ENCODE peak calls at places on chromosome 15, in nine cellular contexts. W is mesothelial cell of epicardium, N is AG10803, S is MCF 10A, H is astrocyte of the spinal cord, Z is lower lobe of right lung, G is AG09309, E is fibroblast of the aortic adventitia, L is chondrocyte. P is an unnamed sample.

GRCh38 chr15:39273805-39274411 is 307.0 kb upstream of the THBS1 start:
- DNase-seq in E (peak), S (peak), Z (no peak), H (peak), N (no peak), G (no peak), W (no peak), L (no peak), P (no peak)

GRCh38 chr15:57591822-57592367 is at the start of gene MYZAP:
- DNase-seq in E (no peak), N (no peak), W (peak), G (no peak), S (peak), L (no peak), H (no peak), Z (peak), P (no peak)

GRCh38 chr15:98923159-98923558 is 84.4 kb downstream of the PGPEP1L start:
- DNase-seq in L (no peak), Z (no peak), H (no peak), S (no peak), E (no peak), W (no peak), N (no peak), G (no peak), P (no peak)

GRCh38 chr15:59976480-59976879 is 27.6 kb upstream of the FOXB1 start:
- DNase-seq in W (no peak), L (no peak), N (no peak), G (no peak), H (no peak), E (no peak), Z (no peak), S (no peak), P (no peak)

GRCh38 chr15:85178366-85178765 is 196.7 kb downstream of the PDE8A start:
- DNase-seq in W (no peak), Z (no peak), H (no peak), E (no peak), N (no peak), S (no peak), L (no peak), G (no peak), P (no peak)

GRCh38 chr15:31230630-31231485 is 95.8 kb upstream of the KLF13 start:
- DNase-seq in S (no peak), W (no peak), E (no peak), H (no peak), G (no peak), N (no peak), Z (no peak), L (no peak), P (no peak)

GRCh38 chr15:44694416-44694815 is 16.7 kb downstream of the PATL2 start:
- DNase-seq in Z (no peak), N (peak), G (no peak), S (no peak), E (no peak), W (no peak), L (no peak), H (no peak), P (peak)

GRCh38 chr15:53658827-53659226 is 100.6 kb downstream of the WDR72 start:
- DNase-seq in E (no peak), N (no peak), H (peak), Z (no peak), G (no peak), L (no peak), S (no peak), W (no peak), P (no peak)

GRCh38 chr15:98442379-98442833 is 205.9 kb upstream of the IGF1R start:
- DNase-seq in S (peak), Z (no peak), W (peak), E (peak), G (peak), N (peak), H (peak), L (no peak), P (peak)

GRCh38 chr15:51706347-51706746 is 25.0 kb downstream of the SCG3 start:
- DNase-seq in Z (no peak), L (no peak), E (peak), S (no peak), H (no peak), W (no peak), N (peak), G (no peak), P (no peak)

GRCh38 chr15:32877620-32878019 is 159.8 kb downstream of the GREM1 start:
- DNase-seq in W (no peak), L (no peak), G (no peak), S (no peak), N (no peak), H (no peak), Z (no peak), E (peak), P (peak)

GRCh38 chr15:61680260-61681037 is 379.8 kb downstream of the VPS13C start:
- DNase-seq in W (no peak), Z (no peak), N (no peak), E (no peak), L (no peak), G (no peak), S (no peak), H (no peak), P (no peak)

GRCh38 chr15:49847937-49848823 is 227.3 kb downstream of the DTWD1 start:
- DNase-seq in E (peak), Z (no peak), H (peak), S (peak), W (no peak), G (peak), L (no peak), N (peak), P (peak)

GRCh38 chr15:68341851-68342336 is 64.3 kb downstream of the FEM1B start:
- DNase-seq in Z (no peak), H (peak), L (peak), N (no peak), S (no peak), E (peak), G (no peak), W (no peak), P (no peak)

GRCh38 chr15:74314897-74315438 is 52.5 kb downstream of the CYP11A1 start:
- DNase-seq in Z (no peak), S (no peak), G (no peak), N (no peak), W (no peak), H (peak), L (no peak), E (peak), P (no peak)

DNA sequence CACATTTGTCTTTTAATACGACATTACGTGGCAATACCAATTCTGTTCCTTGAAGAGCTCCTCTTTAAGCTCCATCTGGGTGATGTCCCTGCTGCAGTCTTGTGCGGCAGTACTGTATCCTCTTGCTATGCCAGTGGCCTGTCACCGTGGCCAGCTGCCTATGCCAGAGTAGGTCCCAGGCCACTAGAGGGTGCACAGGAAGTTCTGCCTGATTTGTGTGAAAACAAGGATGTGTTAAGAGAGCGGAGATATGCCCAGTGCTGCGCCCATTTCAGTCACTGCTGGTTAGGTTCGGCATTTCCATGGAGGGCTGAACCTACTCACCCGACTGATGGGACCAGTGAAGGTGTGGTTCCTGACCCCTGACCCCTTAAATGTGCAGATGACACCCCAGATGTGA is 25.2 kb downstream of the NIPA1 start:
- DNase-seq in E (no peak), W (no peak), S (peak), H (no peak), L (no peak), Z (no peak), N (peak), G (no peak), P (no peak)
- TF ChIP-seq CTCF in E (no peak), W (no peak), S (no peak), H (no peak), L (peak), Z (peak), N (peak), G (peak), P (peak)

GRCh38 chr15:36208868-36209582 is 370.4 kb upstream of the CDIN1 start:
- DNase-seq in N (peak), S (no peak), L (no peak), Z (no peak), G (no peak), H (peak), W (no peak), E (peak), P (peak)
- TF ChIP-seq CTCF in N (peak), S (no peak), L (peak), Z (no peak), G (peak), H (peak), W (no peak), E (peak), P (peak)

DNA sequence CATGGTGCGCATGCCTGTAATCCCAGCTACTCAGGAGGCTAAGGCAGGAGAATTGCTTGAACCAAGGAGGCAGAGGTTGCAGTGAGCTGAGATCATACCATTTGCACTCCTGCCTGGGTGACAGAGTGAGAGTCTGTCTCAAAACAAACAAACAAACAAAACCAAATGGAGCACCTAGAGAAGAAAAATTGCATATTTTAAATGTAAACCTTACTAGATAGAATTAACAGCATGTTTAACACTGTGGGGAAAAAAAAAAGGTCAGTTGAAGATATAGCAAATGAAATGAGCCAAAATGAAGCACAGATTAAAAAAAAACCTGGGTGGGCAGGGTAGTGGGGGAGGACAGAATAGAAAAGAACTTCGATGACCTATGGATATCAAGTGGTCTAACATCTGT is 7.3 kb downstream of the PPP1R14D start:
- DNase-seq in L (no peak), Z (no peak), E (no peak), H (no peak), N (no peak), S (no peak), G (no peak), W (no peak), P (no peak)
- TF ChIP-seq CTCF in L (no peak), Z (no peak), E (no peak), H (no peak), N (no peak), S (no peak), G (no peak), W (no peak), P (no peak)

GRCh38 chr15:25239471-25240345 is 199.1 kb downstream of the UBE3A start:
- DNase-seq in H (no peak), N (no peak), L (peak), E (no peak), S (no peak), G (no peak), W (no peak), Z (peak), P (no peak)

GRCh38 chr15:25236861-25237155 is 202.0 kb downstream of the UBE3A start:
- DNase-seq in L (peak), W (no peak), G (no peak), H (no peak), S (no peak), E (no peak), Z (peak), N (no peak), P (no peak)

GRCh38 chr15:25238716-25239470 is 199.9 kb downstream of the UBE3A start:
- DNase-seq in S (no peak), N (no peak), H (no peak), Z (peak), L (peak), G (no peak), W (no peak), E (no peak), P (no peak)

GRCh38 chr15:25237291-25237978 is 201.4 kb downstream of the UBE3A start:
- DNase-seq in G (no peak), W (no peak), L (peak), S (no peak), E (no peak), H (no peak), N (no peak), Z (peak), P (no peak)

DNA sequence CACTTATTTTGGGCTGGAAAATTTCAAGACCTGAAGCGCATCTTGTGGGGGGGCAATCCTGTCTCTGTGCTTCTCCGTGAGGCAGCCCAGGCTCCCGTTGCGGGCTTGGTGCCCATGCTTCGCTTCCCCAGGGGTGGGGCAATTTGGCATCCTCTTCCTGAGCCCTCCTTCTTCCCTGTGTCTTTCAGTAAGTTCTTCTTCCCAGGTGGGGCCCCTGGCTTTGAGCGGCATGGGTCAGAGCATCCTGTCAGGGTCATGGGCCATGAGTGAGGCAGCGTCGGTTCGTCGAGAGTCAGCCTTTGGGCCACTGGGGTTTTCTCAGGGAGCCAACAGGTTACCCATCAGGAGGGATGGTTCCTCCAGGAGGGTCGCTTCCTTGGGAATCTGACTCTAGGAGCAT is 200.7 kb downstream of the UBE3A start:
- DNase-seq in E (no peak), W (no peak), N (no peak), S (no peak), Z (peak), H (no peak), G (no peak), L (peak), P (no peak)
- TF ChIP-seq CTCF in E (no peak), W (no peak), N (no peak), S (no peak), Z (no peak), H (no peak), G (no peak), L (no peak), P (no peak)

GRCh38 chr15:81133782-81134461 is at the start of gene CFAP161:
- DNase-seq in E (peak), Z (peak), S (no peak), W (peak), N (peak), G (no peak), L (peak), H (peak), P (peak)
- TF ChIP-seq CTCF in E (no peak), Z (no peak), S (no peak), W (no peak), N (peak), G (peak), L (peak), H (peak), P (no peak)

DNA sequence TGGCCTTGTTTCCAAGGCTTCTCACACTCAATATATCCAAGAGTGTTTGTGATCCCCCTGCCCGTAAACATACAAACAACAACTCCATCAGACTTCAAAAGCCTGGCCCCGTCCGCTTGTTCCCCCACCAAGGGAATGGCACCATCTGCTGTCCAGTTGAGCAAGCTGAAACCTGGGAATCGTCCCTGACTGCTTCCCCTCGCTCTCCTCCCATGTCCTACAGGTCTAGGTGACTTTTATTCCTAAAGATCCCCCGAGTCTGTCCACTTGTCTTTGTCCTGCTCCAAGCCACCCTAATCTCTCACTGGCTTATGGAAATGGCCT is 27.9 kb upstream of the FAM174B start:
- DNase-seq in H (peak), W (peak), G (no peak), E (no peak), L (no peak), Z (no peak), N (peak), S (peak), P (no peak)
- TF ChIP-seq CTCF in H (peak), W (peak), G (peak), E (peak), L (peak), Z (peak), N (peak), S (peak), P (peak)

P was measured in HFFc6.